ENCODE peak calls at places on chromosomes 6 and 20, in seven cellular contexts. X, D, E, U, G, H and O are unnamed samples.
A peak's percentile ranks its signal among the peaks of the same experiment; 100 is the strongest.

GRCh38 chr6:18422136-18422535 is 35.0 kb downstream of the RNF144B start:
- DNase-seq in X (no peak), H (no peak), G (no peak), D (no peak), U (no peak), E (no peak), O (no peak)

GRCh38 chr6:104829183-104829958 is 30.3 kb downstream of the HACE1 start:
- DNase-seq in D (no peak), X (no peak), G (no peak), E (no peak), U (no peak), H (no peak), O (no peak)

GRCh38 chr20:40431112-40431511 is 257.9 kb downstream of the MAFB start:
- DNase-seq in G (no peak), X (no peak), U (no peak), H (no peak), E (no peak), D (no peak), O (no peak)

GRCh38 chr6:161242779-161243693 is 30.8 kb downstream of the AGPAT4 start:
- DNase-seq in U (no peak), H (peak; percentile 22), X (peak; percentile 64), G (no peak), D (no peak), E (no peak), O (peak; percentile 93)

GRCh38 chr20:6468751-6469150 is 298.7 kb upstream of the BMP2 start:
- DNase-seq in U (no peak), E (no peak), G (no peak), H (no peak), D (no peak), X (no peak), O (no peak)

GRCh38 chr6:117783280-117783679 is 108.0 kb downstream of the NUS1 start:
- DNase-seq in E (no peak), U (no peak), D (no peak), G (no peak), X (peak; percentile 88), H (no peak), O (no peak)

GRCh38 chr6:133748628-133749027 is 140.3 kb upstream of the TCF21 start:
- DNase-seq in E (no peak), U (no peak), G (no peak), X (no peak), D (no peak), H (no peak), O (peak; percentile 50)

GRCh38 chr20:45343867-45344721 is 4.1 kb downstream of the SDC4 start:
- DNase-seq in X (no peak), D (peak; percentile 91), G (no peak), U (peak; percentile 80), H (no peak), E (peak; percentile 94), O (peak; percentile 86)

GRCh38 chr20:45948261-45948733 is 13.8 kb downstream of the PCIF1 start:
- DNase-seq in G (no peak), U (no peak), E (no peak), D (no peak), X (no peak), H (no peak), O (no peak)

GRCh38 chr20:56974499-56975250 is 291.8 kb downstream of the BMP7 start:
- DNase-seq in X (peak; percentile 91), D (no peak), H (peak; percentile 71), E (no peak), G (peak; percentile 45), U (peak; percentile 41), O (peak; percentile 66)